ENCODE peak calls at places on chromosome 6, in six cellular contexts. S, C, D, J, B and Q are unnamed samples.

GRCh38 chr6:139588076-139588639 is 213.7 kb upstream of the CITED2 start:
- DNase-seq in S (no peak), C (peak), D (no peak), J (no peak), B (peak), Q (no peak)

GRCh38 chr6:42078391-42078790 is 28.1 kb downstream of the TAF8 start:
- DNase-seq in S (no peak), C (no peak), D (no peak), J (no peak), B (no peak), Q (no peak)

GRCh38 chr6:121437861-121438651 is 2.6 kb downstream of the GJA1 start:
- DNase-seq in S (no peak), C (peak), D (no peak), J (no peak), B (no peak), Q (no peak)

GRCh38 chr6:14706378-14706929 is 539.4 kb upstream of the JARID2 start:
- DNase-seq in S (peak), C (peak), D (no peak), J (no peak), B (peak), Q (no peak)

GRCh38 chr6:53464483-53464882 is 80.4 kb downstream of the GCLC start:
- DNase-seq in S (no peak), C (no peak), D (no peak), J (no peak), B (no peak), Q (no peak)

GRCh38 chr6:161228911-161229591 is 44.8 kb downstream of the AGPAT4 start:
- DNase-seq in S (no peak), C (no peak), D (no peak), J (no peak), B (no peak), Q (no peak)

GRCh38 chr6:38860041-38860440 is 144.9 kb downstream of the DNAH8 start:
- DNase-seq in S (no peak), C (no peak), D (no peak), J (no peak), B (no peak), Q (no peak)

GRCh38 chr6:56649053-56649769 is 6.5 kb upstream of the DST start:
- DNase-seq in S (no peak), C (no peak), D (no peak), J (no peak), B (no peak), Q (no peak)

GRCh38 chr6:153129873-153130514 is 1.1 kb downstream of the RGS17 start:
- DNase-seq in S (no peak), C (no peak), D (no peak), J (no peak), B (no peak), Q (peak)

GRCh38 chr6:169905041-169905807 is 153.8 kb downstream of the ERMARD start:
- DNase-seq in S (peak), C (peak), D (no peak), J (no peak), B (no peak), Q (no peak)

GRCh38 chr6:53375851-53376250 is 27.1 kb upstream of the ELOVL5 start:
- DNase-seq in S (no peak), C (no peak), D (no peak), J (no peak), B (no peak), Q (no peak)

GRCh38 chr6:166621114-166621540 is 5.9 kb downstream of the RPS6KA2 start:
- DNase-seq in S (no peak), C (no peak), D (no peak), J (no peak), B (no peak), Q (no peak)

GRCh38 chr6:19999319-20000191 is 162.4 kb downstream of the ID4 start:
- DNase-seq in S (no peak), C (no peak), D (no peak), J (no peak), B (peak), Q (no peak)

GRCh38 chr6:107361568-107362270 is 97.6 kb downstream of the PDSS2 start:
- DNase-seq in S (no peak), C (no peak), D (no peak), J (no peak), B (no peak), Q (no peak)

GRCh38 chr6:17648745-17649144 is 48.6 kb downstream of the FAM8A1 start:
- DNase-seq in S (no peak), C (no peak), D (no peak), J (no peak), B (no peak), Q (no peak)

GRCh38 chr6:41022294-41022693 is 16.7 kb downstream of the UNC5CL start:
- DNase-seq in S (no peak), C (no peak), D (no peak), J (no peak), B (no peak), Q (no peak)

GRCh38 chr6:56478202-56478601 is 164.5 kb downstream of the DST start:
- DNase-seq in S (no peak), C (no peak), D (no peak), J (no peak), B (no peak), Q (no peak)

GRCh38 chr6:11229267-11230043 is 3.0 kb downstream of the NEDD9 start:
- DNase-seq in S (no peak), C (no peak), D (no peak), J (no peak), B (no peak), Q (peak)

GRCh38 chr6:12528581-12529363 is 187.8 kb upstream of the PHACTR1 start:
- DNase-seq in S (no peak), C (no peak), D (no peak), J (no peak), B (no peak), Q (no peak)

GRCh38 chr6:85660181-85660611 is 17.5 kb upstream of the SYNCRIP start:
- DNase-seq in S (no peak), C (no peak), D (no peak), J (no peak), B (peak), Q (no peak)

GRCh38 chr6:30942338-30943060 is 1.7 kb downstream of the MUCL3 start:
- DNase-seq in S (peak), C (peak), D (no peak), J (peak), B (peak), Q (peak)

GRCh38 chr6:125363360-125364121 is 61.8 kb upstream of the HDDC2 start:
- DNase-seq in S (peak), C (peak), D (no peak), J (peak), B (no peak), Q (peak)

GRCh38 chr6:150992682-150993081 is 127.2 kb downstream of the MTHFD1L start:
- DNase-seq in S (no peak), C (no peak), D (no peak), J (no peak), B (no peak), Q (no peak)

GRCh38 chr6:110357696-110358535 is at the start of gene METTL24:
- DNase-seq in S (no peak), C (peak), D (no peak), J (peak), B (no peak), Q (peak)

GRCh38 chr6:47670851-47671250 is 27.5 kb upstream of the ADGRF4 start:
- DNase-seq in S (no peak), C (no peak), D (no peak), J (no peak), B (no peak), Q (no peak)

GRCh38 chr6:12009904-12010634 is 2.0 kb upstream of the HIVEP1 start:
- DNase-seq in S (peak), C (no peak), D (no peak), J (no peak), B (no peak), Q (no peak)

GRCh38 chr6:145962581-145962980 is 1.6 kb downstream of the SHPRH start:
- DNase-seq in S (no peak), C (no peak), D (no peak), J (no peak), B (no peak), Q (no peak)

GRCh38 chr6:147204060-147204785 is at the start of gene STXBP5:
- DNase-seq in S (peak), C (peak), D (peak), J (peak), B (no peak), Q (peak)

GRCh38 chr6:14453712-14454466 is 336.3 kb downstream of the CD83 start:
- DNase-seq in S (no peak), C (no peak), D (no peak), J (no peak), B (no peak), Q (no peak)

GRCh38 chr6:27672113-27672799 is 199.4 kb upstream of the ZNF184 start:
- DNase-seq in S (no peak), C (no peak), D (no peak), J (no peak), B (peak), Q (peak)

GRCh38 chr6:34671801-34672656 is 24.5 kb downstream of the ILRUN start:
- DNase-seq in S (no peak), C (no peak), D (peak), J (no peak), B (no peak), Q (no peak)

GRCh38 chr6:42405025-42405424 is 46.7 kb downstream of the TRERF1 start:
- DNase-seq in S (no peak), C (no peak), D (no peak), J (no peak), B (no peak), Q (no peak)

GRCh38 chr6:33975631-33976424 is 170.1 kb downstream of the GRM4 start:
- DNase-seq in S (no peak), C (no peak), D (peak), J (no peak), B (no peak), Q (no peak)

GRCh38 chr6:159074866-159075265 is 30.1 kb upstream of the TAGAP start:
- DNase-seq in S (no peak), C (no peak), D (no peak), J (no peak), B (no peak), Q (no peak)

GRCh38 chr6:85192186-85192585 is 257.7 kb upstream of the NT5E start:
- DNase-seq in S (no peak), C (no peak), D (no peak), J (no peak), B (no peak), Q (no peak)

GRCh38 chr6:149060985-149061760 is 256.3 kb upstream of the TAB2 start:
- DNase-seq in S (no peak), C (peak), D (no peak), J (no peak), B (no peak), Q (no peak)

DNA sequence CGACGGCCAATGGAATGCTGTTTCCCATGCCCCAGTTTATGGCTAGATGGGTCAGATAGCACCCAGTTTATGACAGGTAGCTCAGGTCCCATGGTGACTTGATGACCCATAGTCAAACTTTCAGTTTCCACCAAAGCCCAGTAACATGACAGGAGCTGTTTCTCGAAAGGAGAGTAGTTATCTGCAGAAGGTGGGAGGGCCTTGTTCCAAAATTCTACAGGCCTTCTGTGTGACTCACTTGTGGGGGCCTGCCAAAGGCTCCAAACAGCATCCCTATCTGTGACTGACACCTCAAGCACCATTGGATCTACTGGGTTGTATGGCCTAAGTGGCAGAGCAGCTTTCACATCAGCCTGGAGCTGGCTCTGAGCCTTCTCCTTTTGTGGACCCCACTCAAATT is 379.7 kb upstream of the MANEA start:
- DNase-seq in S (no peak), C (no peak), D (no peak), J (no peak), B (no peak), Q (no peak)
- TF ChIP-seq CTCF in S (no peak), C (no peak), D (no peak), J (no peak), B (no peak), Q (no peak)

GRCh38 chr6:134706153-134706552 is 243.7 kb downstream of the ALDH8A1 start:
- DNase-seq in S (no peak), C (no peak), D (no peak), J (no peak), B (no peak), Q (no peak)

GRCh38 chr6:134703206-134703605 is 246.7 kb downstream of the ALDH8A1 start:
- DNase-seq in S (no peak), C (no peak), D (no peak), J (no peak), B (no peak), Q (no peak)

GRCh38 chr6:134706806-134707205 is 243.1 kb downstream of the ALDH8A1 start:
- DNase-seq in S (no peak), C (no peak), D (no peak), J (no peak), B (no peak), Q (no peak)

GRCh38 chr6:134707342-134707982 is 242.4 kb downstream of the ALDH8A1 start:
- DNase-seq in S (no peak), C (peak), D (no peak), J (no peak), B (no peak), Q (no peak)

GRCh38 chr6:134708079-134708478 is 241.8 kb downstream of the ALDH8A1 start:
- DNase-seq in S (no peak), C (no peak), D (no peak), J (no peak), B (no peak), Q (no peak)
- TF ChIP-seq CTCF in S (no peak), C (no peak), D (no peak), J (no peak), B (no peak), Q (no peak)

DNA sequence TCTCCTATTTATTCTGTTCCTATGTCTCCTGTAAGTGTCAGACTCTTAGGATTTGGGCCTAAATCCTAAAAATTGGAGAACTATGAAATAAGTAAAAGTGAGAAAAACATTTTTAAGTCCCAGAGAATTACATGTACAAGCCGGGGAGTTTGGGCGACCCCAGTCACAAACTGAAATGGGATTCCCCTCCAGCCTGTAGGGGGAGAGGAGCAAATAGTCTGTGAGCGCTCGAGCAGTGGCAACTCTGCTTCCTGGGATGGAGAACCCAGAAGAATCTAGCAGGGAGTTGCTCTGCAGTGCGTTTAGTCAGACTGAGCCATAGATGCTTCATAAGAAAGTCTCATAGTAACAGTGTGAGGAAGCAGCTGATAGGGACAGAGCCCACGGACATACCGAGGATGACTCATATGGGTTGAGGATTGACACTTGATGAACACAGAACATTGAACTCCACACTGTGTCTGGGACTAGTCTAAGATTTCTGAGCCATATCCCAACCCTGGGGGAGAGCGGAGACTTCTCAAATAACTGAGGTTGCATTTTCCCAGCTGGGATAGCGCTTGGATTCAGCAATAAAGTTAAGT is 437.2 kb downstream of the BCKDHB start:
- DNase-seq in S (no peak), C (no peak), D (no peak), J (no peak), B (no peak), Q (no peak)
- TF ChIP-seq CTCF in S (no peak), C (no peak), D (no peak), J (no peak), B (no peak), Q (no peak)

GRCh38 chr6:89369009-89369408 is 16.5 kb upstream of the UBE2J1 start:
- DNase-seq in S (peak), C (peak), D (no peak), J (no peak), B (no peak), Q (no peak)
- TF ChIP-seq CTCF in S (peak), C (no peak), D (no peak), J (peak), B (peak), Q (no peak)